ENCODE peak calls at places on chromosomes 6 and 20, in seven cellular contexts. One of them, this sample, is unnamed.
A peak's percentile ranks its signal among the peaks of the same experiment; 100 is the strongest.

GRCh38 chr20:49821850-49822249 is 9.2 kb downstream of the SLC9A8 start:
- DNase-seq in kidney glomerular epithelial cell: peak; percentile 21
- DNase-seq in cerebellum: no peak
- DNase-seq in SHP77: no peak
- DNase-seq in activated CD8-positive, alpha-beta memory T cell treated with anti-CD3 and anti-CD28 coated beads, Interleukin-2, amount 50 U/mL, for 4 hours: no peak
- DNase-seq in T-helper 2 cell: no peak
- DNase-seq in skeletal muscle cell: peak; percentile 14
- DNase-seq in this sample: no peak

GRCh38 chr6:152295346-152295745 is 341.8 kb downstream of the SYNE1 start:
- DNase-seq in kidney glomerular epithelial cell: peak; percentile 4
- DNase-seq in cerebellum: no peak
- DNase-seq in SHP77: no peak
- DNase-seq in activated CD8-positive, alpha-beta memory T cell treated with anti-CD3 and anti-CD28 coated beads, Interleukin-2, amount 50 U/mL, for 4 hours: no peak
- DNase-seq in T-helper 2 cell: no peak
- DNase-seq in skeletal muscle cell: peak; percentile 97
- DNase-seq in this sample: no peak

GRCh38 chr6:46491789-46492547 is 719 bp upstream of the RCAN2 start:
- DNase-seq in kidney glomerular epithelial cell: peak; percentile 65
- DNase-seq in cerebellum: peak; percentile 80
- DNase-seq in SHP77: peak; percentile 44
- DNase-seq in activated CD8-positive, alpha-beta memory T cell treated with anti-CD3 and anti-CD28 coated beads, Interleukin-2, amount 50 U/mL, for 4 hours: no peak
- DNase-seq in T-helper 2 cell: no peak
- DNase-seq in skeletal muscle cell: no peak
- DNase-seq in this sample: no peak

GRCh38 chr6:34792605-34793500 is 970 bp downstream of the BLTP3A start:
- DNase-seq in kidney glomerular epithelial cell: peak; percentile 41
- DNase-seq in cerebellum: peak; percentile 23
- DNase-seq in SHP77: peak; percentile 12
- DNase-seq in activated CD8-positive, alpha-beta memory T cell treated with anti-CD3 and anti-CD28 coated beads, Interleukin-2, amount 50 U/mL, for 4 hours: no peak
- DNase-seq in T-helper 2 cell: no peak
- DNase-seq in skeletal muscle cell: no peak
- DNase-seq in this sample: no peak

GRCh38 chr6:388202-388903 is 3.2 kb upstream of the IRF4 start:
- DNase-seq in kidney glomerular epithelial cell: no peak
- DNase-seq in cerebellum: no peak
- DNase-seq in SHP77: no peak
- DNase-seq in activated CD8-positive, alpha-beta memory T cell treated with anti-CD3 and anti-CD28 coated beads, Interleukin-2, amount 50 U/mL, for 4 hours: no peak
- DNase-seq in T-helper 2 cell: no peak
- DNase-seq in skeletal muscle cell: no peak
- DNase-seq in this sample: no peak

GRCh38 chr6:21596379-21597242 is 3.1 kb downstream of the SOX4 start:
- DNase-seq in kidney glomerular epithelial cell: peak; percentile 85
- DNase-seq in cerebellum: peak; percentile 57
- DNase-seq in SHP77: peak; percentile 72
- DNase-seq in activated CD8-positive, alpha-beta memory T cell treated with anti-CD3 and anti-CD28 coated beads, Interleukin-2, amount 50 U/mL, for 4 hours: peak; percentile 28
- DNase-seq in T-helper 2 cell: no peak
- DNase-seq in skeletal muscle cell: no peak
- DNase-seq in this sample: no peak

GRCh38 chr6:33985947-33986346 is 159.9 kb downstream of the GRM4 start:
- DNase-seq in kidney glomerular epithelial cell: no peak
- DNase-seq in cerebellum: no peak
- DNase-seq in SHP77: no peak
- DNase-seq in activated CD8-positive, alpha-beta memory T cell treated with anti-CD3 and anti-CD28 coated beads, Interleukin-2, amount 50 U/mL, for 4 hours: no peak
- DNase-seq in T-helper 2 cell: no peak
- DNase-seq in skeletal muscle cell: no peak
- DNase-seq in this sample: no peak

GRCh38 chr6:122838060-122838780 is 49.2 kb downstream of the SMPDL3A start:
- DNase-seq in kidney glomerular epithelial cell: peak; percentile 22
- DNase-seq in cerebellum: peak; percentile 39
- DNase-seq in SHP77: no peak
- DNase-seq in activated CD8-positive, alpha-beta memory T cell treated with anti-CD3 and anti-CD28 coated beads, Interleukin-2, amount 50 U/mL, for 4 hours: no peak
- DNase-seq in T-helper 2 cell: no peak
- DNase-seq in skeletal muscle cell: no peak
- DNase-seq in this sample: no peak

GRCh38 chr6:73699656-73700055 is 3.7 kb downstream of the CD109 start:
- DNase-seq in kidney glomerular epithelial cell: no peak
- DNase-seq in cerebellum: no peak
- DNase-seq in SHP77: no peak
- DNase-seq in activated CD8-positive, alpha-beta memory T cell treated with anti-CD3 and anti-CD28 coated beads, Interleukin-2, amount 50 U/mL, for 4 hours: no peak
- DNase-seq in T-helper 2 cell: no peak
- DNase-seq in skeletal muscle cell: no peak
- DNase-seq in this sample: no peak

GRCh38 chr6:18471232-18471964 is 84.2 kb downstream of the RNF144B start:
- DNase-seq in kidney glomerular epithelial cell: no peak
- DNase-seq in cerebellum: no peak
- DNase-seq in SHP77: no peak
- DNase-seq in activated CD8-positive, alpha-beta memory T cell treated with anti-CD3 and anti-CD28 coated beads, Interleukin-2, amount 50 U/mL, for 4 hours: no peak
- DNase-seq in T-helper 2 cell: no peak
- DNase-seq in skeletal muscle cell: no peak
- DNase-seq in this sample: no peak

GRCh38 chr6:166627875-166628849 is 1.1 kb upstream of the RPS6KA2 start:
- DNase-seq in kidney glomerular epithelial cell: no peak
- DNase-seq in cerebellum: peak; percentile 45
- DNase-seq in SHP77: peak; percentile 62
- DNase-seq in activated CD8-positive, alpha-beta memory T cell treated with anti-CD3 and anti-CD28 coated beads, Interleukin-2, amount 50 U/mL, for 4 hours: peak; percentile 46
- DNase-seq in T-helper 2 cell: peak; percentile 44
- DNase-seq in skeletal muscle cell: no peak
- DNase-seq in this sample: no peak

GRCh38 chr6:106442351-106442750 is 81.8 kb downstream of the CRYBG1 start:
- DNase-seq in kidney glomerular epithelial cell: no peak
- DNase-seq in cerebellum: no peak
- DNase-seq in SHP77: no peak
- DNase-seq in activated CD8-positive, alpha-beta memory T cell treated with anti-CD3 and anti-CD28 coated beads, Interleukin-2, amount 50 U/mL, for 4 hours: no peak
- DNase-seq in T-helper 2 cell: no peak
- DNase-seq in skeletal muscle cell: no peak
- DNase-seq in this sample: no peak

GRCh38 chr6:145886228-145886956 is 71.8 kb upstream of the FBXO30 start:
- DNase-seq in kidney glomerular epithelial cell: no peak
- DNase-seq in cerebellum: no peak
- DNase-seq in SHP77: no peak
- DNase-seq in activated CD8-positive, alpha-beta memory T cell treated with anti-CD3 and anti-CD28 coated beads, Interleukin-2, amount 50 U/mL, for 4 hours: no peak
- DNase-seq in T-helper 2 cell: no peak
- DNase-seq in skeletal muscle cell: peak; percentile 20
- DNase-seq in this sample: no peak

GRCh38 chr20:63942250-63943006 is 13.8 kb downstream of the UCKL1 start:
- DNase-seq in kidney glomerular epithelial cell: no peak
- DNase-seq in cerebellum: no peak
- DNase-seq in SHP77: peak; percentile 24
- DNase-seq in activated CD8-positive, alpha-beta memory T cell treated with anti-CD3 and anti-CD28 coated beads, Interleukin-2, amount 50 U/mL, for 4 hours: no peak
- DNase-seq in T-helper 2 cell: no peak
- DNase-seq in skeletal muscle cell: no peak
- DNase-seq in this sample: peak; percentile 16

GRCh38 chr6:136969433-136969832 is 47.3 kb downstream of the SLC35D3 start:
- DNase-seq in kidney glomerular epithelial cell: no peak
- DNase-seq in cerebellum: no peak
- DNase-seq in SHP77: no peak
- DNase-seq in activated CD8-positive, alpha-beta memory T cell treated with anti-CD3 and anti-CD28 coated beads, Interleukin-2, amount 50 U/mL, for 4 hours: no peak
- DNase-seq in T-helper 2 cell: no peak
- DNase-seq in skeletal muscle cell: no peak
- DNase-seq in this sample: no peak

This sample was measured in SK-N-MC.